ENCODE peak calls at places on chromosomes 3 and 15, in six cellular contexts. One of them, this sample, is unnamed.

GRCh38 chr15:46921906-46922305 is 795.4 kb upstream of the SEMA6D start:
- DNase-seq in uterus: no peak
- DNase-seq in heart right ventricle: no peak
- DNase-seq in fibroblast of lung: no peak
- DNase-seq in tibial artery: no peak
- DNase-seq in CD4-positive, alpha-beta memory T cell: no peak
- DNase-seq in this sample: no peak

GRCh38 chr3:25362118-25362517 is 65.9 kb upstream of the RARB start:
- DNase-seq in tibial artery: no peak
- DNase-seq in heart right ventricle: no peak
- DNase-seq in fibroblast of lung: no peak
- DNase-seq in uterus: no peak
- DNase-seq in CD4-positive, alpha-beta memory T cell: no peak
- DNase-seq in this sample: no peak

GRCh38 chr3:32238027-32238815 is at the start of gene CMTM8:
- DNase-seq in fibroblast of lung: peak; percentile 18
- DNase-seq in tibial artery: peak; percentile 73
- DNase-seq in uterus: peak; percentile 19
- DNase-seq in heart right ventricle: peak; percentile 68
- DNase-seq in CD4-positive, alpha-beta memory T cell: peak; percentile 72
- DNase-seq in this sample: peak; percentile 55

GRCh38 chr15:74157868-74158827 is 15.4 kb upstream of the ISLR start:
- DNase-seq in CD4-positive, alpha-beta memory T cell: no peak
- DNase-seq in tibial artery: no peak
- DNase-seq in uterus: no peak
- DNase-seq in fibroblast of lung: no peak
- DNase-seq in heart right ventricle: no peak
- DNase-seq in this sample: no peak

GRCh38 chr3:101128786-101129185 is 135.6 kb upstream of the ABI3BP start:
- DNase-seq in tibial artery: no peak
- DNase-seq in fibroblast of lung: no peak
- DNase-seq in uterus: no peak
- DNase-seq in CD4-positive, alpha-beta memory T cell: no peak
- DNase-seq in heart right ventricle: no peak
- DNase-seq in this sample: no peak

GRCh38 chr3:170448530-170449110 is 30.0 kb downstream of the CLDN11 start:
- DNase-seq in fibroblast of lung: peak; percentile 27
- DNase-seq in heart right ventricle: no peak
- DNase-seq in uterus: no peak
- DNase-seq in CD4-positive, alpha-beta memory T cell: no peak
- DNase-seq in tibial artery: no peak
- DNase-seq in this sample: no peak

GRCh38 chr3:50139718-50140423 is 15.3 kb upstream of the SEMA3F start:
- DNase-seq in CD4-positive, alpha-beta memory T cell: no peak
- DNase-seq in fibroblast of lung: no peak
- DNase-seq in heart right ventricle: no peak
- DNase-seq in tibial artery: no peak
- DNase-seq in uterus: no peak
- DNase-seq in this sample: no peak

GRCh38 chr3:160577551-160578195 is 12.3 kb upstream of the KPNA4 start:
- DNase-seq in fibroblast of lung: peak; percentile 36
- DNase-seq in heart right ventricle: no peak
- DNase-seq in CD4-positive, alpha-beta memory T cell: no peak
- DNase-seq in tibial artery: no peak
- DNase-seq in uterus: no peak
- DNase-seq in this sample: no peak

GRCh38 chr3:186520436-186520835 is 23.7 kb downstream of the CRYGS start:
- DNase-seq in heart right ventricle: no peak
- DNase-seq in uterus: no peak
- DNase-seq in fibroblast of lung: no peak
- DNase-seq in CD4-positive, alpha-beta memory T cell: no peak
- DNase-seq in tibial artery: no peak
- DNase-seq in this sample: no peak

GRCh38 chr3:20637729-20638128 is 451.7 kb upstream of the SGO1 start:
- DNase-seq in uterus: no peak
- DNase-seq in CD4-positive, alpha-beta memory T cell: no peak
- DNase-seq in tibial artery: no peak
- DNase-seq in heart right ventricle: no peak
- DNase-seq in fibroblast of lung: no peak
- DNase-seq in this sample: no peak

GRCh38 chr15:101060576-101061551 is 141.7 kb downstream of the LRRK1 start:
- DNase-seq in fibroblast of lung: no peak
- DNase-seq in heart right ventricle: no peak
- DNase-seq in CD4-positive, alpha-beta memory T cell: no peak
- DNase-seq in tibial artery: peak; percentile 54
- DNase-seq in uterus: no peak
- DNase-seq in this sample: no peak

GRCh38 chr15:38257676-38258075 is 5.0 kb downstream of the SPRED1 start:
- DNase-seq in CD4-positive, alpha-beta memory T cell: no peak
- DNase-seq in uterus: no peak
- DNase-seq in tibial artery: no peak
- DNase-seq in heart right ventricle: no peak
- DNase-seq in fibroblast of lung: no peak
- DNase-seq in this sample: no peak

GRCh38 chr3:185207931-185208746 is 45.7 kb downstream of the EHHADH start:
- DNase-seq in CD4-positive, alpha-beta memory T cell: no peak
- DNase-seq in heart right ventricle: no peak
- DNase-seq in fibroblast of lung: peak; percentile 59
- DNase-seq in tibial artery: no peak
- DNase-seq in uterus: no peak
- DNase-seq in this sample: no peak

GRCh38 chr3:185205865-185206264 is 48.0 kb downstream of the EHHADH start:
- DNase-seq in fibroblast of lung: no peak
- DNase-seq in heart right ventricle: no peak
- DNase-seq in tibial artery: no peak
- DNase-seq in uterus: no peak
- DNase-seq in CD4-positive, alpha-beta memory T cell: no peak
- DNase-seq in this sample: no peak

GRCh38 chr3:185210621-185211157 is 43.2 kb downstream of the EHHADH start:
- DNase-seq in uterus: no peak
- DNase-seq in fibroblast of lung: no peak
- DNase-seq in heart right ventricle: no peak
- DNase-seq in CD4-positive, alpha-beta memory T cell: no peak
- DNase-seq in tibial artery: no peak
- DNase-seq in this sample: no peak

GRCh38 chr3:185204894-185205293 is 49.0 kb downstream of the EHHADH start:
- DNase-seq in uterus: no peak
- DNase-seq in fibroblast of lung: no peak
- DNase-seq in tibial artery: no peak
- DNase-seq in CD4-positive, alpha-beta memory T cell: no peak
- DNase-seq in heart right ventricle: no peak
- DNase-seq in this sample: no peak

GRCh38 chr3:185208836-185209235 is 45.0 kb downstream of the EHHADH start:
- DNase-seq in CD4-positive, alpha-beta memory T cell: no peak
- DNase-seq in tibial artery: no peak
- DNase-seq in heart right ventricle: no peak
- DNase-seq in fibroblast of lung: no peak
- DNase-seq in uterus: no peak
- DNase-seq in this sample: no peak
- H3K27ac ChIP-seq in CD4-positive, alpha-beta memory T cell: no peak overlapping the region
- H3K27ac ChIP-seq in tibial artery: no peak overlapping the region
- H3K27ac ChIP-seq in heart right ventricle: no peak overlapping the region
- H3K27ac ChIP-seq in fibroblast of lung: no peak overlapping the region
- H3K27ac ChIP-seq in uterus: no peak overlapping the region
- H3K27ac ChIP-seq in this sample: no peak overlapping the region

DNA sequence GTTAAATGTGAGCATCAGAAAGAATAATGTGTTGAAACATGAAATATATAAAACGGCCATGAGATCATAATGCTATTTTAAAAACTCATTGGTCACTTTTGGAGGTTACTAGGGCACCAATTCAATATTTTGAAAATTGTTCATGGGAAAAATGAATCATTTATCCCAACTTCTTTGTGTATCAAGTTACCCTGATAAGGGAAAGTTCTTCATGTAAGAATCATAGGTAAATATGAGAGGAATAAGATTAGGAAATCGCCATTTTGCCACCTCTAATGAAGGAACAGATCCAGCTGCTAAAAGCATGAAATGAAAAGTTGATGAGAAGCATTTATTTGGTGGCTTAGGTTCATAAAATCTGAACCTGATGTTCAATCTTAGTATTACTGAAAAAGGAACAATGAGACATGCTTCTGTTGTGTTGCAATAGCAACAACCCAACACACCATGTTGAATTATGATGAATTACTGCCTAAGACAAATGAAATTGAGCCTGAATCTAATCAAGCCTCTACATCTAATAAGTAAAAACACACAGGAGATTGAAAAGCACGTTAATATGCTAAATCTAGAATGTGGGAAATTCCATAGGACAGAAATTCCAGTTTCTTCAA is 32.5 kb downstream of the ABHD5 start:
- DNase-seq in CD4-positive, alpha-beta memory T cell: no peak
- DNase-seq in heart right ventricle: no peak
- DNase-seq in uterus: no peak
- DNase-seq in fibroblast of lung: peak; percentile 61
- DNase-seq in tibial artery: no peak
- DNase-seq in this sample: no peak
- H3K27ac ChIP-seq in CD4-positive, alpha-beta memory T cell: no peak overlapping the region
- H3K27ac ChIP-seq in heart right ventricle: peak overlapping the region; percentile 42
- H3K27ac ChIP-seq in uterus: no peak overlapping the region
- H3K27ac ChIP-seq in fibroblast of lung: peak overlapping the region; percentile 73
- H3K27ac ChIP-seq in tibial artery: peak overlapping the region; percentile 23
- H3K27ac ChIP-seq in this sample: no peak overlapping the region

GRCh38 chr3:173943264-173943663 is 545.7 kb downstream of the NLGN1 start:
- DNase-seq in tibial artery: no peak
- DNase-seq in CD4-positive, alpha-beta memory T cell: no peak
- DNase-seq in heart right ventricle: no peak
- DNase-seq in uterus: no peak
- DNase-seq in fibroblast of lung: no peak
- DNase-seq in this sample: no peak
- H3K27ac ChIP-seq in tibial artery: no peak overlapping the region
- H3K27ac ChIP-seq in CD4-positive, alpha-beta memory T cell: no peak overlapping the region
- H3K27ac ChIP-seq in heart right ventricle: no peak overlapping the region
- H3K27ac ChIP-seq in uterus: no peak overlapping the region
- H3K27ac ChIP-seq in fibroblast of lung: no peak overlapping the region
- H3K27ac ChIP-seq in this sample: no peak overlapping the region

GRCh38 chr3:42872718-42873117 is 3.0 kb downstream of the CYP8B1 start:
- DNase-seq in heart right ventricle: no peak
- DNase-seq in CD4-positive, alpha-beta memory T cell: no peak
- DNase-seq in tibial artery: no peak
- DNase-seq in uterus: no peak
- DNase-seq in fibroblast of lung: no peak
- DNase-seq in this sample: no peak
- H3K27ac ChIP-seq in heart right ventricle: no peak overlapping the region
- H3K27ac ChIP-seq in CD4-positive, alpha-beta memory T cell: no peak overlapping the region
- H3K27ac ChIP-seq in tibial artery: no peak overlapping the region
- H3K27ac ChIP-seq in uterus: no peak overlapping the region
- H3K27ac ChIP-seq in fibroblast of lung: no peak overlapping the region
- H3K27ac ChIP-seq in this sample: no peak overlapping the region

GRCh38 chr3:149581681-149582349 is 76.0 kb downstream of the WWTR1 start:
- DNase-seq in fibroblast of lung: peak; percentile 84
- DNase-seq in uterus: peak; percentile 35
- DNase-seq in CD4-positive, alpha-beta memory T cell: no peak
- DNase-seq in tibial artery: peak; percentile 82
- DNase-seq in heart right ventricle: no peak
- DNase-seq in this sample: no peak
- H3K27ac ChIP-seq in fibroblast of lung: peak overlapping the region; percentile 57
- H3K27ac ChIP-seq in uterus: peak overlapping the region; percentile 53
- H3K27ac ChIP-seq in CD4-positive, alpha-beta memory T cell: no peak overlapping the region
- H3K27ac ChIP-seq in tibial artery: peak overlapping the region; percentile 20
- H3K27ac ChIP-seq in heart right ventricle: peak overlapping the region; percentile 77
- H3K27ac ChIP-seq in this sample: peak overlapping the region; percentile 29

GRCh38 chr15:89363133-89363532 is 28.5 kb upstream of the POLG start:
- DNase-seq in tibial artery: no peak
- DNase-seq in fibroblast of lung: no peak
- DNase-seq in CD4-positive, alpha-beta memory T cell: no peak
- DNase-seq in heart right ventricle: no peak
- DNase-seq in uterus: no peak
- DNase-seq in this sample: no peak
- H3K27ac ChIP-seq in tibial artery: no peak overlapping the region
- H3K27ac ChIP-seq in fibroblast of lung: no peak overlapping the region
- H3K27ac ChIP-seq in CD4-positive, alpha-beta memory T cell: no peak overlapping the region
- H3K27ac ChIP-seq in heart right ventricle: no peak overlapping the region
- H3K27ac ChIP-seq in uterus: no peak overlapping the region
- H3K27ac ChIP-seq in this sample: no peak overlapping the region

GRCh38 chr15:40843183-40843884 is 514 bp upstream of the SPINT1 start:
- DNase-seq in fibroblast of lung: no peak
- DNase-seq in tibial artery: no peak
- DNase-seq in CD4-positive, alpha-beta memory T cell: no peak
- DNase-seq in heart right ventricle: no peak
- DNase-seq in uterus: no peak
- DNase-seq in this sample: no peak
- H3K27ac ChIP-seq in fibroblast of lung: no peak overlapping the region
- H3K27ac ChIP-seq in tibial artery: no peak overlapping the region
- H3K27ac ChIP-seq in CD4-positive, alpha-beta memory T cell: no peak overlapping the region
- H3K27ac ChIP-seq in heart right ventricle: no peak overlapping the region
- H3K27ac ChIP-seq in uterus: no peak overlapping the region
- H3K27ac ChIP-seq in this sample: no peak overlapping the region

GRCh38 chr15:33150993-33151392 is 43.5 kb downstream of the FMN1 start:
- DNase-seq in heart right ventricle: no peak
- DNase-seq in CD4-positive, alpha-beta memory T cell: no peak
- DNase-seq in fibroblast of lung: no peak
- DNase-seq in uterus: no peak
- DNase-seq in tibial artery: no peak
- DNase-seq in this sample: no peak

GRCh38 chr15:33153548-33153947 is 41.0 kb downstream of the FMN1 start:
- DNase-seq in tibial artery: no peak
- DNase-seq in heart right ventricle: no peak
- DNase-seq in uterus: no peak
- DNase-seq in CD4-positive, alpha-beta memory T cell: no peak
- DNase-seq in fibroblast of lung: no peak
- DNase-seq in this sample: no peak

GRCh38 chr15:33154366-33155166 is 39.9 kb downstream of the FMN1 start:
- DNase-seq in tibial artery: peak; percentile 75
- DNase-seq in CD4-positive, alpha-beta memory T cell: no peak
- DNase-seq in uterus: no peak
- DNase-seq in heart right ventricle: no peak
- DNase-seq in fibroblast of lung: peak; percentile 87
- DNase-seq in this sample: peak; percentile 32

GRCh38 chr15:33150516-33150915 is 44.0 kb downstream of the FMN1 start:
- DNase-seq in CD4-positive, alpha-beta memory T cell: no peak
- DNase-seq in uterus: no peak
- DNase-seq in fibroblast of lung: no peak
- DNase-seq in tibial artery: no peak
- DNase-seq in heart right ventricle: no peak
- DNase-seq in this sample: no peak

DNA sequence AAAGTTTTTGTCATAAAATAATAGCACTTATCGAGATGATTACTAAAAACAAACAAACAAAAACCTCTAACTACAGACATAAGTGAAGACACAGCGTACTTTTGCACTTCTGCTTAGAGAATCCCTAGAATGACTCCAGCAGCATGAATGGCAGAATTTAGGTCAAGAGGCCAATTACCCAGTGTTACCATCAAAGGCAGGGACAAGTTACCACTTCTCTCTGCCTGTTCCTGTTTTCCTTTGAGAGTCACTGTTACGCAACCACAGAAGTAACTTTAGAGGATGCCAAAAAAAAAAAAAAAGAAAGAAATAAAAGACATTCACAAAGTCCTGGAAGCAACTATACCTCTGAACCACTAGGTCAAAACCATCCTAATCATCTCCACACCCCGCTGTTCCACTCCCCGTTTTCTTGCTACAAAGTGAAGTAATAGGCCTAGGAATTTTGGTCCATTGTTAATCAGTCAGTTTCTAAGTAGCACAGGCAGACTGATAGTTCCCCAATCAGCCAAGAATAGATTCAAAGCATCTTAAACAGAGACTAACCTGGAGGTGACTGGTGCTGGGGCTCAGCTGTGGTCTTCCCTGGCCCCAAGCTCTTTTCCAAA is 41.9 kb downstream of the FMN1 start:
- DNase-seq in CD4-positive, alpha-beta memory T cell: no peak
- DNase-seq in uterus: no peak
- DNase-seq in fibroblast of lung: peak; percentile 74
- DNase-seq in heart right ventricle: no peak
- DNase-seq in tibial artery: no peak
- DNase-seq in this sample: no peak
- H3K27ac ChIP-seq in CD4-positive, alpha-beta memory T cell: no peak overlapping the region
- H3K27ac ChIP-seq in uterus: no peak overlapping the region
- H3K27ac ChIP-seq in fibroblast of lung: no peak overlapping the region
- H3K27ac ChIP-seq in heart right ventricle: peak overlapping the region; percentile 82
- H3K27ac ChIP-seq in tibial artery: no peak overlapping the region
- H3K27ac ChIP-seq in this sample: peak overlapping the region; percentile 23

This sample was measured in left ventricle myocardium inferior.